ENCODE peak calls at places on chromosomes 3 and 15, in ten cellular contexts. O is HCT116, J is spleen, K is sigmoid colon, L is endothelial cell of umbilical vein, R is Peyer's patch, E is adrenal gland, H is HepG2, D is heart left ventricle, M is NB4. G is an unnamed sample.

GRCh38 chr15:59406446-59406845 is 31.5 kb upstream of the FAM81A start:
- DNase-seq in O (no peak), J (no peak), K (no peak), L (no peak), R (no peak), E (no peak), H (no peak), D (no peak), M (peak; percentile 40), G (no peak)

GRCh38 chr15:71802770-71803169 is 7.6 kb upstream of the NR2E3 start:
- DNase-seq in O (no peak), J (no peak), K (no peak), L (no peak), R (no peak), E (peak; percentile 38), H (no peak), D (no peak), M (peak; percentile 14), G (no peak)

GRCh38 chr3:115341208-115341607 is 194.1 kb upstream of the ZBTB20 start:
- DNase-seq in O (peak; percentile 57), J (no peak), K (no peak), L (peak; percentile 78), R (no peak), E (no peak), H (no peak), D (no peak), M (peak; percentile 8), G (no peak)

GRCh38 chr3:151839313-151839631 is 25.4 kb downstream of the AADAC start:
- DNase-seq in O (no peak), J (no peak), K (no peak), L (no peak), R (no peak), E (no peak), H (no peak), D (no peak), M (no peak), G (no peak)

GRCh38 chr15:72369964-72370363 is 5.8 kb downstream of the HEXA start:
- DNase-seq in O (no peak), J (no peak), K (no peak), L (peak; percentile 48), R (no peak), E (no peak), H (no peak), D (no peak), M (peak; percentile 82), G (no peak)

GRCh38 chr3:138455801-138456716 is 21.6 kb downstream of the ESYT3 start:
- DNase-seq in O (no peak), J (peak; percentile 62), K (no peak), L (no peak), R (no peak), E (peak; percentile 12), H (no peak), D (peak; percentile 7), M (no peak), G (no peak)

GRCh38 chr3:100047455-100048141 is 66.7 kb downstream of the FILIP1L start:
- DNase-seq in O (peak; percentile 32), J (no peak), K (no peak), L (peak; percentile 58), R (peak; percentile 72), E (no peak), H (peak; percentile 86), D (no peak), M (peak; percentile 43), G (peak; percentile 15)

GRCh38 chr3:183966361-183966791 is 51.3 kb downstream of the ABCC5 start:
- DNase-seq in O (no peak), J (no peak), K (no peak), L (no peak), R (no peak), E (no peak), H (no peak), D (no peak), M (no peak), G (no peak)

GRCh38 chr15:79896131-79896633 is 632 bp downstream of the MTHFS start:
- DNase-seq in O (no peak), J (no peak), K (no peak), L (no peak), R (no peak), E (no peak), H (peak; percentile 13), D (no peak), M (peak; percentile 32), G (no peak)

GRCh38 chr3:195312714-195313113 is 41.8 kb upstream of the XXYLT1 start:
- DNase-seq in O (no peak), J (no peak), K (no peak), L (peak; percentile 66), R (no peak), E (no peak), H (no peak), D (no peak), M (no peak), G (no peak)

GRCh38 chr3:193680220-193680619 is 87.2 kb downstream of the OPA1 start:
- DNase-seq in O (no peak), J (no peak), K (no peak), L (no peak), R (no peak), E (no peak), H (no peak), D (no peak), M (no peak), G (no peak)

DNA sequence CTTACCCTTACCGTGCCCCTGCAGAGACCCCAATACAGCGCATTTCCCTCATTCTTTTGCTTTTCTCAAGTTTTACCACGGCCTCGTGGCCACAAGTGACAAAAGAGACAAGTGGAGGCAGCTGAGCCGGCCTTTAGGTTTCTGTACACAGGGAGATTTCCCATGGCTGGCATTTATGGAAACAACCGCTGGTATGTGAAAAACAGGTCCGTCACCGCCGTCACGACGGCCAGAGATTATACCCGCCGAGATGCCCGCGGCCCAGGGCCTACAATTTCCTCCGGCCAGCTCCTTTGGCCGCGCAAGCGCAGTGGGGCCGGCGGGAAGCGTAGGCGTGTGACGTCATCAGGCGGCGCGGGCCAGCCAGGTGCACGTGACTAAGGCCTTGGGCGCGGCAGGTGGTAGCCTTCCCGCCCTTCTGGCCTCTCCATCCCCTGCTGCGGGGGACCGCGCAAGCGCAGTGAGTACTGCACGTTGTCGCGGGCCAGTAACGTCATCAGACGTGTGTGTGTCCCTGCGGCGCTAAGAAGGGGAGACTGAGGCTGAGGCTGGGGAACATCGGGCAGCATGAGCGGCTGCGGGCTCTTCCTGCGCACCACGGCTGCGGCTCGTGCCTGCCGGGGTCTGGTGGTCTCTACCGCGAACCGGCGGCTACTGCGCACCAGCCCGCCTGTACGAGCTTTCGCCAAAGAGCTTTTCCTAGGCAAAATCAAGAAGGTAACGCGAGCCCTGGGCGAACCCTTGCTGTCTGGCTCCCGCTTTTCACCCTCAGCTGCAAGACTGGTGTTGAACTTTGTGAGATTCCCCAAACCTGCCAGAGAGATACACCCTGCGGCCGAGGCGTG is at the start of gene ACAD9:
- DNase-seq in O (peak; percentile 96), J (peak; percentile 98), K (peak; percentile 99), L (peak; percentile 99), R (peak; percentile 99), E (peak; percentile 98), H (peak; percentile 95), D (peak; percentile 97), M (peak; percentile 98), G (peak; percentile 98)
- TF ChIP-seq POLR2A in O (peak; percentile 68), J (peak; percentile 91), K (peak; percentile 97), L (peak; percentile 97), R (peak; percentile 90), E (peak; percentile 87), H (peak; percentile 96), D (no peak), M (peak; percentile 91), G (peak; percentile 75)

GRCh38 chr15:41350057-41350717 is 17.5 kb downstream of the NUSAP1 start:
- DNase-seq in O (no peak), J (no peak), K (no peak), L (no peak), R (no peak), E (peak; percentile 54), H (no peak), D (no peak), M (no peak), G (no peak)

GRCh38 chr15:41354371-41354770 is 21.7 kb downstream of the NUSAP1 start:
- DNase-seq in O (no peak), J (no peak), K (no peak), L (no peak), R (no peak), E (no peak), H (no peak), D (no peak), M (no peak), G (no peak)
- TF ChIP-seq POLR2A in O (no peak), J (no peak), K (no peak), L (no peak), R (no peak), E (no peak), H (no peak), D (no peak), M (no peak), G (no peak)

DNA sequence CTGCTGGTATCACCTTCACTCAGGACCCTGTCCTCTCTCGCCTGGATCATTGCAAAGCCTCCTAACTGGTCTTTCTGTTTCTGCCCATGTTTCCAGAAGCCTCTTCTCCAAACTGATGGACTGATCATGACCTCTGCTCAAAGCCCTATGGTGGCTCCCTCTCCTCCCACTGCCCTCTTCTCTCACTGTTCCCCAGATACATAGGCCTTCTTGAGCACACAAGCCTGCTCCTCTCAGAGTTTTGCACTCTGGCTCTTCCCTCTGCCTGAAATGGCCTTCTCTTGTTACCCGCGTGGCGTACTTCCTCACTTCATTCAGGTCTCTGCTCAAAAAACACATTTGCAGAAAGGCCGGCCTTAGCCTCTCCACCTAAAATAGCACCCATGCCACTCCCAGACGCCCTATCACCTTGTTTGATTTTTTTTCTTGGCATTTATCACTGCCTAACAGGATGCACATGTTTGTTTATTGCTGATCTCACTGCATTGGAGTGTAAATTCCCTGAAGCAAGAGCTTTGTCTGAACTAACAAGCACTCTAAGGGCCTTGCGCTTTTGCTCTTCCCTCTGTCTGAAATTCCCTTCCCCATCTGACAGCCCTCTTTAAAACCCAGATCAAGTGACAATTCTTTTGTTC is 1.4 kb upstream of the ETFA start:
- DNase-seq in O (no peak), J (no peak), K (no peak), L (peak; percentile 37), R (no peak), E (no peak), H (peak; percentile 75), D (no peak), M (no peak), G (no peak)
- TF ChIP-seq POLR2A in O (no peak), J (no peak), K (no peak), L (no peak), R (no peak), E (no peak), H (no peak), D (no peak), M (no peak), G (no peak)

DNA sequence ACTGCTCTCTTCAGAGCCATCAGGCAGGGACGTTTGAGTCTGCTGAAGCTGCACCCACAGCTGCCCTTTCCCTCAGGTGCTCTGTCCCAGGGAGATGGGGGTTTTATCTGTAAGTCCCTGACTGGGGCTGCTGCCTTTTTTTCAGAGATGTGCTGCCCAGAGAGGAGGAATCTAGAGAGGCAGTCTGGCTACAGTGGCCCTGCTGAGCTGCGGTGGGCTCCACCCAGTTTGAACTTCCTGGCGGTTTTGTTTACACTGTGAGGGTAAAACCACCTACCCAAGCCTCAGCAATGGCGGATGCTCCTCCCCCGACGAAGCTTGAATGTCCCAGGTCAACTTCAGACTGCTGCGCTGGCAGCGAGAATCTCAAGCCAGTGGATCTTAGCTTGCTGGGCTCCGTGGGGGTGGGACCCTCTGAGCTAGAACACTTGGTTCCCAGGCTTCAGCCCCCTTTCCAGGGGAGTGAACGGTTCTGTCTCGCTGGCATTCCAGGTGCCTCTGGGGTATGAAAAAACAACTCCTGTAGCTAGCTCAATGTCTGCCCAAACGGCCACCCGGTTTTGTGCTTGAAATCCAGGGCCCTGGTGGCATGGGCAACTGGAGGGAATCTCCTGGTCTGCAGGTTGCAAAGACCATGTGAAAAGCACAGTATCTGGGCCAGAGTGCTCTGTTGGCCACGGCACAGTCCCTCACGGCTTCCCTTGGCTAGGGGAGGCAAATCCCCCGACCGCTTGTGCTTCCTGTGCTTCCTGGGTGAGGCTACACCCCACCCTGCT is 21.1 kb upstream of the ST6GAL1 start:
- DNase-seq in O (no peak), J (peak; percentile 93), K (no peak), L (no peak), R (peak; percentile 93), E (no peak), H (peak; percentile 37), D (peak; percentile 28), M (peak; percentile 81), G (no peak)
- TF ChIP-seq POLR2A in O (no peak), J (no peak), K (no peak), L (no peak), R (no peak), E (no peak), H (no peak), D (no peak), M (no peak), G (no peak)